ENCODE peak calls at places on chromosomes 2 and 18, in eight cellular contexts. W is astrocyte, H is heart right ventricle, K is HFF-Myc, A is dorsolateral prefrontal cortex, T is left ventricle myocardium inferior, G is GM20000, J is body of pancreas. Y is an unnamed sample.

GRCh38 chr2:71895320-71896161 is 252.1 kb downstream of the CYP26B1 start:
- DNase-seq in W (no peak), H (no peak), K (no peak), A (no peak), T (no peak), G (no peak), J (no peak), Y (no peak)

GRCh38 chr2:10242451-10242850 is 60.3 kb upstream of the HPCAL1 start:
- DNase-seq in W (no peak), H (no peak), K (no peak), A (no peak), T (peak; percentile 11), G (no peak), J (peak; percentile 4), Y (no peak)

GRCh38 chr2:11393711-11394236 is 49.3 kb upstream of the ROCK2 start:
- DNase-seq in W (no peak), H (no peak), K (no peak), A (no peak), T (no peak), G (no peak), J (no peak), Y (no peak)

GRCh38 chr2:213627835-213628234 is 343.6 kb downstream of the SPAG16 start:
- DNase-seq in W (no peak), H (no peak), K (no peak), A (no peak), T (no peak), G (no peak), J (no peak), Y (no peak)

GRCh38 chr18:23723121-23723520 is 33.9 kb downstream of the LAMA3 start:
- DNase-seq in W (peak; percentile 30), H (no peak), K (no peak), A (no peak), T (no peak), G (no peak), J (no peak), Y (no peak)

GRCh38 chr2:96088340-96089335 is 27.7 kb downstream of the ADRA2B start:
- DNase-seq in W (no peak), H (no peak), K (no peak), A (peak; percentile 36), T (no peak), G (no peak), J (no peak), Y (no peak)

GRCh38 chr2:196435189-196435588 is 204.3 kb upstream of the CCDC150 start:
- DNase-seq in W (peak; percentile 3), H (no peak), K (no peak), A (no peak), T (no peak), G (no peak), J (no peak), Y (no peak)

GRCh38 chr2:112482309-112483046 is 522 bp downstream of the TTL start:
- DNase-seq in W (peak; percentile 43), H (peak; percentile 17), K (no peak), A (peak; percentile 61), T (peak; percentile 24), G (peak; percentile 56), J (peak; percentile 37), Y (peak; percentile 31)

GRCh38 chr2:47334356-47335136 is 68.4 kb upstream of the MSH2 start:
- DNase-seq in W (no peak), H (no peak), K (no peak), A (no peak), T (no peak), G (no peak), J (no peak), Y (no peak)

GRCh38 chr18:10160251-10160650 is 246.4 kb downstream of the VAPA start:
- DNase-seq in W (no peak), H (no peak), K (no peak), A (no peak), T (no peak), G (no peak), J (no peak), Y (no peak)

GRCh38 chr18:46660955-46661749 is 4.1 kb upstream of the LOXHD1 start:
- DNase-seq in W (peak; percentile 14), H (no peak), K (no peak), A (peak; percentile 95), T (no peak), G (no peak), J (peak; percentile 25), Y (no peak)

GRCh38 chr2:123953848-123954247 is 71.2 kb upstream of the CNTNAP5 start:
- DNase-seq in W (peak; percentile 10), H (no peak), K (peak; percentile 11), A (no peak), T (no peak), G (no peak), J (no peak), Y (no peak)

GRCh38 chr18:61350578-61350977 is 17.3 kb downstream of the CDH20 start:
- DNase-seq in W (no peak), H (no peak), K (no peak), A (no peak), T (no peak), G (no peak), J (no peak), Y (no peak)

GRCh38 chr2:118670868-118671267 is 176.6 kb downstream of the EN1 start:
- DNase-seq in W (peak; percentile 88), H (no peak), K (peak; percentile 63), A (no peak), T (no peak), G (no peak), J (no peak), Y (no peak)

GRCh38 chr18:71630686-71631085 is 913.5 kb downstream of the CBLN2 start:
- DNase-seq in W (peak; percentile 41), H (no peak), K (no peak), A (no peak), T (no peak), G (no peak), J (no peak), Y (no peak)

GRCh38 chr2:163779970-163780597 is 44.3 kb upstream of the FIGN start:
- DNase-seq in W (no peak), H (no peak), K (no peak), A (no peak), T (no peak), G (no peak), J (peak; percentile 84), Y (no peak)

GRCh38 chr2:111670776-111671175 is 213.2 kb downstream of the ANAPC1 start:
- DNase-seq in W (no peak), H (no peak), K (no peak), A (no peak), T (no peak), G (no peak), J (no peak), Y (no peak)

GRCh38 chr2:212940816-212941215 is 210.6 kb downstream of the IKZF2 start:
- DNase-seq in W (peak; percentile 59), H (peak; percentile 38), K (no peak), A (no peak), T (peak; percentile 15), G (no peak), J (peak; percentile 78), Y (no peak)

GRCh38 chr2:178449700-178450573 is 1.0 kb downstream of the PRKRA start:
- DNase-seq in W (no peak), H (no peak), K (no peak), A (no peak), T (no peak), G (peak; percentile 75), J (peak; percentile 49), Y (no peak)

GRCh38 chr18:50622320-50622719 is 62.4 kb downstream of the MAPK4 start:
- DNase-seq in W (no peak), H (no peak), K (no peak), A (no peak), T (no peak), G (no peak), J (no peak), Y (no peak)

GRCh38 chr2:109218792-109219126 is 89.8 kb downstream of the SH3RF3 start:
- DNase-seq in W (no peak), H (no peak), K (no peak), A (no peak), T (no peak), G (no peak), J (no peak), Y (no peak)

DNA sequence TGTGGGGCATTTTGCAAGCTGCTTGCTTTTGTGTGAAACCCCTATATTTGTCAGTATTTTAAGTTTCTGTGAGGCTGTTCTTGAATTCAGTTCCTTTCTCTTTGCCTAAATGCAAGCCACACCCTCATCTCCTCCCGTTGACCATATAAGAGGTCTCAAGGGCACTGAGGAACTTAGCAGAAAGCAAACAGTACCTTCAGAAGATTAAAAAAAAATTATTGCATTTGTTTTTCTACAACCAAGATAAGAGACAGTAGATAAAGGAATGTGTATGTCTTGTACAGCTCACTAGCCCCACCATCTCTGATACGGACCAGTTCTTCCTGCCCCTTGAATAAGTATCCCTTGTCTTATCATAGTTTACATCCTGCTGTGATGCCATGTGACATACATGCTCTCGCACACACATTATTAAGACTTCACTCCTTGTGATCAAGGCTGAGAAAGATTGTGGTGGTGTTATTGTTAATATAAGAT is 64.2 kb downstream of the NPAS2 start:
- DNase-seq in W (no peak), H (no peak), K (no peak), A (no peak), T (no peak), G (no peak), J (no peak), Y (no peak)
- TF ChIP-seq CTCF in W (no peak), H (no peak), K (no peak), A (no peak), T (no peak), G (no peak), J (no peak), Y (no peak)

GRCh38 chr2:203279288-203279687 is 40.5 kb downstream of the CYP20A1 start:
- DNase-seq in W (no peak), H (no peak), K (no peak), A (no peak), T (no peak), G (no peak), J (no peak), Y (no peak)
- TF ChIP-seq CTCF in W (no peak), H (no peak), K (no peak), A (no peak), T (no peak), G (no peak), J (no peak), Y (no peak)

DNA sequence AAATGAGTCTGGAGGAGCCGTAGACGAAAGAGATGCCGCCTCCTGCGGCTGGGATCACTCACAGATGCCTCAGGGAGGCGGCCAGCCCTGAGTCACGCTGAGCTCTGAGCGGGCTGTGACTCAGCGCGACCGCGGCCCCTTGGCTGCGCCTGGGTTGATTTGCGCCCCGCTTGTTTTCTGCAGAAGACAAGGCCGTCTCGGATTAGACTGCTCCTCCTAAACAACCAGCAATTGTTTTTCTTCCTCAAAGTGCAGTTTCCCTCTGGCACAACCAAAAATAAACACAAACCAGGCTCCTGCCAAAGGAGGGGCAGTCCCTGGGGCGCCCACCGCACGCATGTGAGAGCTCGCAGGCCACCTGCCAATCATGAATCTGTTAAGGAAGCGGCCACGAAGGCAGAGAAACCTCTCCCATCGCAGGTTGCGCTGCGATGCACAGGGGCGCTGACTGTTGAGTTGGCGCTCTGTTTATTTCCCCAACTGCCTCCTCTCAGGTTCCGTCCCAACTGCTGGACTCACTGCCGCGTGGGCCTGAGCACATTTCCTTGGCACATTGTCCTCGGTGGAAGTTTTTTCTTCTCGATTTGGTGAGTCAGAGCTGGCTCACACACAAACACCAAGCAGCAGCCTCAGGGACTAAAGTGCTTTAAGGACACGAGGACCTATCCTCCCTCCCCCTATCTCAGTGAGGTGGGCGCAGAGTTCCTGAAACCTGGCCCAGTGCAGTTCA is 85.2 kb upstream of the NDUFV2 start:
- DNase-seq in W (peak; percentile 92), H (peak; percentile 59), K (peak; percentile 78), A (peak; percentile 69), T (peak; percentile 73), G (peak; percentile 79), J (peak; percentile 44), Y (peak; percentile 50)
- TF ChIP-seq CTCF in W (no peak), H (no peak), K (no peak), A (no peak), T (no peak), G (no peak), J (no peak), Y (no peak)

GRCh38 chr2:215553946-215554345 is 118.1 kb upstream of the FN1 start:
- DNase-seq in W (no peak), H (no peak), K (no peak), A (no peak), T (no peak), G (peak; percentile 10), J (no peak), Y (no peak)
- TF ChIP-seq CTCF in W (no peak), H (no peak), K (peak; percentile 24), A (no peak), T (no peak), G (peak; percentile 33), J (no peak), Y (no peak)